ENCODE peak calls at places on chromosomes 7 and 10, in four cellular contexts. L, M, F and O are unnamed samples. For H3K4me1, the result is how much of the 10 kb centered on the place peaks cover.

GRCh38 chr10:17213646-17214349 is 12.3 kb upstream of the TRDMT1 start:
- DNase-seq in L (no peak), M (no peak), F (no peak), O (peak)

GRCh38 chr10:13331641-13332040 is 16.5 kb downstream of the SEPHS1 start:
- DNase-seq in L (no peak), M (no peak), F (no peak), O (no peak)

GRCh38 chr7:89002942-89003618 is 207.5 kb upstream of the TEX47 start:
- DNase-seq in L (no peak), M (no peak), F (no peak), O (no peak)

GRCh38 chr10:47243791-47244190 is 56.2 kb upstream of the GDF10 start:
- DNase-seq in L (no peak), M (no peak), F (no peak), O (no peak)

GRCh38 chr10:106757521-106757920 is 407.0 kb downstream of the SORCS1 start:
- DNase-seq in L (no peak), M (no peak), F (no peak), O (no peak)

GRCh38 chr10:101761226-101761625 is 14.7 kb downstream of the FGF8 start:
- DNase-seq in L (no peak), M (no peak), F (no peak), O (no peak)

GRCh38 chr7:151705744-151706567 is 171.0 kb downstream of the PRKAG2 start:
- DNase-seq in L (peak), M (no peak), F (no peak), O (peak)

GRCh38 chr7:142153400-142153799 is 41.9 kb downstream of the MGAM2 start:
- DNase-seq in L (peak), M (no peak), F (no peak), O (no peak)

GRCh38 chr10:61642692-61643091 is 20.0 kb upstream of the CABCOCO1 start:
- DNase-seq in L (no peak), M (no peak), F (no peak), O (no peak)

GRCh38 chr7:106068538-106068961 is 43.6 kb downstream of the SYPL1 start:
- DNase-seq in L (no peak), M (no peak), F (no peak), O (no peak)

GRCh38 chr7:81604808-81605174 is 165.1 kb downstream of the HGF start:
- DNase-seq in L (no peak), M (no peak), F (no peak), O (no peak)

GRCh38 chr7:111357691-111358090 is 204.6 kb downstream of the IMMP2L start:
- DNase-seq in L (no peak), M (no peak), F (no peak), O (peak)

GRCh38 chr10:7409045-7409731 is 1.6 kb downstream of the SFMBT2 start:
- DNase-seq in L (peak), M (peak), F (peak), O (no peak)

GRCh38 chr7:12771378-12771877 is 84.0 kb downstream of the ARL4A start:
- DNase-seq in L (no peak), M (no peak), F (no peak), O (no peak)

GRCh38 chr7:154947604-154948003 is 55.3 kb downstream of the PAXIP1 start:
- DNase-seq in L (no peak), M (no peak), F (no peak), O (no peak)

GRCh38 chr10:75208177-75208576 is 2.4 kb upstream of the VDAC2 start:
- DNase-seq in L (peak), M (no peak), F (no peak), O (no peak)

GRCh38 chr10:75209325-75210192 is 1.0 kb upstream of the VDAC2 start:
- DNase-seq in L (no peak), M (peak), F (peak), O (peak)

GRCh38 chr10:75207868-75208167 is 2.8 kb upstream of the VDAC2 start:
- DNase-seq in L (no peak), M (no peak), F (no peak), O (no peak)

GRCh38 chr10:75210193-75211006 is at the start of gene VDAC2:
- DNase-seq in L (peak), M (peak), F (peak), O (peak)

GRCh38 chr10:75211007-75211735 is 575 bp downstream of the VDAC2 start:
- DNase-seq in L (peak), M (no peak), F (peak), O (no peak)
- H3K4me1 ChIP-seq in L (under half), M (under half), F (under half), O (under half)

DNA sequence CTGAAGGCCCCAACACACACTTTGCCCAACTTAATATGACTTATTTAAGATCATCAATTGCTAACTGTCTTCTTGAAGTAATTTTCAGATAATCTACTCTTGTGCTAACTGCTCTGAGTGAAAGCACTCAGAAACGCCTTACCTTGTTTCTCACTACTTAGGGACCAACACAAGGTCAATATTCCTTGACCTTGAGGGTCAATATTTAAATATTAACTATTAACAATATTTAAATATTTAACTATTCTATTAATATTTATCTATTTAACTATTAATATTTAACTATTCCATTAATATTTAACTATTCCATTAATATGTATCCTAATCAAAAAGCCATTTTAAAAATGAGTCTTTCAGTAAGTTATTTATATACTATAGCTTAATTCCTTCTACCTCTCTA is 26.0 kb upstream of the HNRNPH3 start:
- DNase-seq in L (no peak), M (no peak), F (no peak), O (no peak)
- H3K4me3 ChIP-seq in L (no peak), M (no peak), F (no peak), O (no peak)

DNA sequence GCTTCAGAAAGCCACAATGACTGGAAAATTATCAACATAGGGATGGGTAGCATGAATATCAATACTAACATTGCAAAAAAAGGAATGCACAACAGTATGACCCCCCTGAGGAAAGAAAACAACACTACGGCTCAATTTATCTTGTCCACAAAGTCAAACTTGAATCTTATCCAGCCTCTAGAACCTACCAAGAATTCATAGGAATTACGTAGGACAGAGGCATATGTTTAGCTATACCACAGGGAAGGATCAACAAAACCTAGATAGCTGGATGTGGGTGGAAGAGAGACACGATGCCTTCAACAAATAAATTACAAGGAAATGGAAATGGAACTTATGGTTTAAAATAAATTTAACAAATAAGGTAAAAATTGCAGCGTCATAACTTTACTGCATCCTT is 54.6 kb downstream of the AGMO start:
- DNase-seq in L (no peak), M (no peak), F (no peak), O (no peak)
- H3K27ac ChIP-seq in L (no peak), M (no peak), F (no peak), O (peak)

DNA sequence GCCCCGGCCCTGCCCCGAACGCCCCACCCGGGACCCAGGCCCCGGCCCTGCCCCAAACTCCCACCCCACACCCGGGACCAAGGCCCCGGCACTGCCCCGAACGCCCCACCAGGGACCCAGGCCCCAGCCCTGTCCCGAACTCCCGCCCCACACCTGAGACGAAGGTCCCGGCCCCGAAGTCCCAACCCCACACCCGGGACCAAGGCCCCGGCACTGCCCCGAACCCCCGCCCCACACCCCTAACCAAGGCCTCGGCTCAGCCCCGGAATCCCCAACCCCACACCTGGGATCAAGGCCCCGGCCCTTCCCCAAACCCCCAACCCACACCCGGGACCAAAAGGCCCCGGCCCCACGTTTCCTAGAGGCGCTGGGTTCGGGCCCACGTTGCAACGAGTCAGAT is 1.1 kb upstream of the LARP4B start:
- DNase-seq in L (no peak), M (peak), F (peak), O (no peak)
- H3K4me1 ChIP-seq in L (under half), M (under half), F (under half), O (under half)

GRCh38 chr7:32071466-32072091 is 1.4 kb upstream of the PDE1C start:
- DNase-seq in L (no peak), M (no peak), F (no peak), O (no peak)
- H3K4me3 ChIP-seq in L (peak), M (peak), F (no peak), O (no peak)

GRCh38 chr7:17521437-17521836 is 223.0 kb downstream of the AHR start:
- DNase-seq in L (no peak), M (no peak), F (no peak), O (peak)
- H3K27ac ChIP-seq in L (no peak), M (no peak), F (no peak), O (peak)